ENCODE peak calls at places on chromosomes 12 and 14, in six cellular contexts. H is activated T-cell treated with anti-CD3 and anti-CD28 coated beads for 48 hours; F is hepatocyte; Z is hypothalamus; G is heart right ventricle; U is CD8-positive, alpha-beta memory T cell. T is an unnamed sample.

GRCh38 chr14:50336428-50336827 is 24.3 kb downstream of the DMAC2L start:
- DNase-seq in H (no peak), G (no peak), Z (no peak), F (no peak), U (no peak), T (no peak)

GRCh38 chr12:91778091-91778819 is 367.4 kb downstream of the BTG1 start:
- DNase-seq in F (peak), U (no peak), Z (no peak), G (no peak), H (no peak), T (no peak)

GRCh38 chr14:86708846-86709339 is 1178.9 kb downstream of the FLRT2 start:
- DNase-seq in G (no peak), F (peak), Z (no peak), H (no peak), U (no peak), T (no peak)

GRCh38 chr12:57514720-57515467 is 5.4 kb downstream of the DDIT3 start:
- DNase-seq in G (no peak), H (no peak), F (no peak), U (no peak), Z (no peak), T (no peak)

GRCh38 chr14:68148276-68148675 is 328.7 kb downstream of the RAD51B start:
- DNase-seq in H (no peak), U (no peak), Z (no peak), F (no peak), G (no peak), T (no peak)

GRCh38 chr12:88865537-88865936 is 285.3 kb upstream of the KITLG start:
- DNase-seq in G (no peak), U (no peak), H (no peak), F (no peak), Z (no peak), T (no peak)

GRCh38 chr14:86505808-86506207 is 975.9 kb downstream of the FLRT2 start:
- DNase-seq in H (no peak), F (no peak), Z (no peak), U (no peak), G (no peak), T (no peak)

GRCh38 chr14:77653473-77653872 is 37.0 kb upstream of the SPTLC2 start:
- DNase-seq in H (no peak), G (no peak), F (no peak), Z (no peak), U (no peak), T (no peak)

GRCh38 chr12:112116232-112117060 is 7.9 kb upstream of the NAA25 start:
- DNase-seq in U (no peak), H (no peak), Z (peak), F (peak), G (peak), T (peak)

GRCh38 chr12:65695077-65695865 is 129.0 kb upstream of the HMGA2 start:
- DNase-seq in Z (no peak), G (peak), U (no peak), H (no peak), F (peak), T (no peak)

GRCh38 chr14:89349196-89350008 is 67.6 kb downstream of the FOXN3 start:
- DNase-seq in F (peak), Z (peak), H (no peak), U (peak), G (no peak), T (peak)

GRCh38 chr14:58100735-58101368 is 51.2 kb downstream of the ARMH4 start:
- DNase-seq in U (no peak), G (no peak), F (no peak), H (no peak), Z (no peak), T (no peak)